ENCODE peak calls at places on chromosomes 3 and 15, in ten cellular contexts. One of them, this sample, is unnamed.

GRCh38 chr15:50181983-50182232 is at the start of gene SLC27A2:
- DNase-seq in lower leg skin: no peak
- DNase-seq in left ventricle myocardium superior: no peak
- DNase-seq in fibroblast of the conjunctiva: no peak
- DNase-seq in stimulated activated naive CD8-positive, alpha-beta T cell treated with anti-CD3 and anti-CD28 coated beads, Interleukin-15, Interleukin-2, amounts not matched to agents 100 U/mL and 50 U/mL, for 24 hours: no peak
- DNase-seq in activated CD4-positive, alpha-beta T cell treated with anti-CD3 and anti-CD28 coated beads, Interleukin-2, amount 10 ng/mL, durations not matched to agents 7 days and 5 days: no peak
- DNase-seq in head of caudate nucleus: no peak
- DNase-seq in T-cell: peak; percentile 6
- DNase-seq in kidney: no peak
- DNase-seq in NCI-H1048: no peak
- DNase-seq in this sample: no peak

GRCh38 chr15:59360896-59361295 is 11.8 kb downstream of the MYO1E start:
- DNase-seq in NCI-H1048: no peak
- DNase-seq in lower leg skin: no peak
- DNase-seq in T-cell: no peak
- DNase-seq in activated CD4-positive, alpha-beta T cell treated with anti-CD3 and anti-CD28 coated beads, Interleukin-2, amount 10 ng/mL, durations not matched to agents 7 days and 5 days: no peak
- DNase-seq in kidney: no peak
- DNase-seq in head of caudate nucleus: no peak
- DNase-seq in stimulated activated naive CD8-positive, alpha-beta T cell treated with anti-CD3 and anti-CD28 coated beads, Interleukin-15, Interleukin-2, amounts not matched to agents 100 U/mL and 50 U/mL, for 24 hours: no peak
- DNase-seq in fibroblast of the conjunctiva: no peak
- DNase-seq in left ventricle myocardium superior: no peak
- DNase-seq in this sample: no peak

GRCh38 chr3:41026394-41027177 is 172.7 kb upstream of the CTNNB1 start:
- DNase-seq in left ventricle myocardium superior: peak; percentile 70
- DNase-seq in head of caudate nucleus: peak; percentile 36
- DNase-seq in kidney: peak; percentile 82
- DNase-seq in NCI-H1048: no peak
- DNase-seq in stimulated activated naive CD8-positive, alpha-beta T cell treated with anti-CD3 and anti-CD28 coated beads, Interleukin-15, Interleukin-2, amounts not matched to agents 100 U/mL and 50 U/mL, for 24 hours: no peak
- DNase-seq in fibroblast of the conjunctiva: no peak
- DNase-seq in lower leg skin: peak; percentile 35
- DNase-seq in T-cell: no peak
- DNase-seq in activated CD4-positive, alpha-beta T cell treated with anti-CD3 and anti-CD28 coated beads, Interleukin-2, amount 10 ng/mL, durations not matched to agents 7 days and 5 days: no peak
- DNase-seq in this sample: no peak

GRCh38 chr15:101105059-101105851 is 146.6 kb downstream of the CHSY1 start:
- DNase-seq in activated CD4-positive, alpha-beta T cell treated with anti-CD3 and anti-CD28 coated beads, Interleukin-2, amount 10 ng/mL, durations not matched to agents 7 days and 5 days: no peak
- DNase-seq in lower leg skin: no peak
- DNase-seq in fibroblast of the conjunctiva: no peak
- DNase-seq in kidney: no peak
- DNase-seq in head of caudate nucleus: no peak
- DNase-seq in left ventricle myocardium superior: no peak
- DNase-seq in stimulated activated naive CD8-positive, alpha-beta T cell treated with anti-CD3 and anti-CD28 coated beads, Interleukin-15, Interleukin-2, amounts not matched to agents 100 U/mL and 50 U/mL, for 24 hours: no peak
- DNase-seq in T-cell: no peak
- DNase-seq in NCI-H1048: no peak
- DNase-seq in this sample: no peak

GRCh38 chr3:72892870-72893269 is 5.0 kb downstream of the GXYLT2 start:
- DNase-seq in stimulated activated naive CD8-positive, alpha-beta T cell treated with anti-CD3 and anti-CD28 coated beads, Interleukin-15, Interleukin-2, amounts not matched to agents 100 U/mL and 50 U/mL, for 24 hours: no peak
- DNase-seq in fibroblast of the conjunctiva: no peak
- DNase-seq in NCI-H1048: no peak
- DNase-seq in lower leg skin: no peak
- DNase-seq in head of caudate nucleus: no peak
- DNase-seq in activated CD4-positive, alpha-beta T cell treated with anti-CD3 and anti-CD28 coated beads, Interleukin-2, amount 10 ng/mL, durations not matched to agents 7 days and 5 days: no peak
- DNase-seq in T-cell: no peak
- DNase-seq in left ventricle myocardium superior: no peak
- DNase-seq in kidney: no peak
- DNase-seq in this sample: no peak

GRCh38 chr3:109098245-109098644 is 19.7 kb downstream of the MORC1 start:
- DNase-seq in activated CD4-positive, alpha-beta T cell treated with anti-CD3 and anti-CD28 coated beads, Interleukin-2, amount 10 ng/mL, durations not matched to agents 7 days and 5 days: no peak
- DNase-seq in head of caudate nucleus: no peak
- DNase-seq in left ventricle myocardium superior: no peak
- DNase-seq in lower leg skin: no peak
- DNase-seq in stimulated activated naive CD8-positive, alpha-beta T cell treated with anti-CD3 and anti-CD28 coated beads, Interleukin-15, Interleukin-2, amounts not matched to agents 100 U/mL and 50 U/mL, for 24 hours: no peak
- DNase-seq in kidney: no peak
- DNase-seq in T-cell: no peak
- DNase-seq in fibroblast of the conjunctiva: no peak
- DNase-seq in NCI-H1048: no peak
- DNase-seq in this sample: no peak

GRCh38 chr3:114809668-114810413 is 337.2 kb downstream of the ZBTB20 start:
- DNase-seq in head of caudate nucleus: no peak
- DNase-seq in fibroblast of the conjunctiva: no peak
- DNase-seq in left ventricle myocardium superior: no peak
- DNase-seq in NCI-H1048: no peak
- DNase-seq in kidney: no peak
- DNase-seq in stimulated activated naive CD8-positive, alpha-beta T cell treated with anti-CD3 and anti-CD28 coated beads, Interleukin-15, Interleukin-2, amounts not matched to agents 100 U/mL and 50 U/mL, for 24 hours: peak; percentile 14
- DNase-seq in T-cell: peak; percentile 4
- DNase-seq in activated CD4-positive, alpha-beta T cell treated with anti-CD3 and anti-CD28 coated beads, Interleukin-2, amount 10 ng/mL, durations not matched to agents 7 days and 5 days: no peak
- DNase-seq in lower leg skin: no peak
- DNase-seq in this sample: peak; percentile 75

GRCh38 chr15:72968531-72968922 is 83.7 kb upstream of the NEO1 start:
- DNase-seq in lower leg skin: no peak
- DNase-seq in left ventricle myocardium superior: peak; percentile 35
- DNase-seq in NCI-H1048: no peak
- DNase-seq in T-cell: no peak
- DNase-seq in fibroblast of the conjunctiva: no peak
- DNase-seq in stimulated activated naive CD8-positive, alpha-beta T cell treated with anti-CD3 and anti-CD28 coated beads, Interleukin-15, Interleukin-2, amounts not matched to agents 100 U/mL and 50 U/mL, for 24 hours: no peak
- DNase-seq in activated CD4-positive, alpha-beta T cell treated with anti-CD3 and anti-CD28 coated beads, Interleukin-2, amount 10 ng/mL, durations not matched to agents 7 days and 5 days: no peak
- DNase-seq in head of caudate nucleus: no peak
- DNase-seq in kidney: no peak
- DNase-seq in this sample: no peak

GRCh38 chr3:55271549-55271948 is 215.6 kb downstream of the WNT5A start:
- DNase-seq in fibroblast of the conjunctiva: no peak
- DNase-seq in NCI-H1048: no peak
- DNase-seq in activated CD4-positive, alpha-beta T cell treated with anti-CD3 and anti-CD28 coated beads, Interleukin-2, amount 10 ng/mL, durations not matched to agents 7 days and 5 days: no peak
- DNase-seq in T-cell: no peak
- DNase-seq in head of caudate nucleus: no peak
- DNase-seq in left ventricle myocardium superior: no peak
- DNase-seq in stimulated activated naive CD8-positive, alpha-beta T cell treated with anti-CD3 and anti-CD28 coated beads, Interleukin-15, Interleukin-2, amounts not matched to agents 100 U/mL and 50 U/mL, for 24 hours: no peak
- DNase-seq in kidney: no peak
- DNase-seq in lower leg skin: no peak
- DNase-seq in this sample: no peak

GRCh38 chr3:167078070-167078622 is 302.0 kb downstream of the ZBBX start:
- DNase-seq in T-cell: no peak
- DNase-seq in lower leg skin: no peak
- DNase-seq in activated CD4-positive, alpha-beta T cell treated with anti-CD3 and anti-CD28 coated beads, Interleukin-2, amount 10 ng/mL, durations not matched to agents 7 days and 5 days: no peak
- DNase-seq in left ventricle myocardium superior: no peak
- DNase-seq in kidney: no peak
- DNase-seq in fibroblast of the conjunctiva: no peak
- DNase-seq in stimulated activated naive CD8-positive, alpha-beta T cell treated with anti-CD3 and anti-CD28 coated beads, Interleukin-15, Interleukin-2, amounts not matched to agents 100 U/mL and 50 U/mL, for 24 hours: no peak
- DNase-seq in NCI-H1048: no peak
- DNase-seq in head of caudate nucleus: no peak
- DNase-seq in this sample: no peak

GRCh38 chr3:39848365-39848764 is 39.0 kb downstream of the MYRIP start:
- DNase-seq in lower leg skin: no peak
- DNase-seq in stimulated activated naive CD8-positive, alpha-beta T cell treated with anti-CD3 and anti-CD28 coated beads, Interleukin-15, Interleukin-2, amounts not matched to agents 100 U/mL and 50 U/mL, for 24 hours: no peak
- DNase-seq in fibroblast of the conjunctiva: no peak
- DNase-seq in left ventricle myocardium superior: no peak
- DNase-seq in head of caudate nucleus: no peak
- DNase-seq in T-cell: no peak
- DNase-seq in kidney: no peak
- DNase-seq in NCI-H1048: no peak
- DNase-seq in activated CD4-positive, alpha-beta T cell treated with anti-CD3 and anti-CD28 coated beads, Interleukin-2, amount 10 ng/mL, durations not matched to agents 7 days and 5 days: no peak
- DNase-seq in this sample: no peak

GRCh38 chr15:83905874-83906273 is 252.0 kb downstream of the ADAMTSL3 start:
- DNase-seq in NCI-H1048: no peak
- DNase-seq in stimulated activated naive CD8-positive, alpha-beta T cell treated with anti-CD3 and anti-CD28 coated beads, Interleukin-15, Interleukin-2, amounts not matched to agents 100 U/mL and 50 U/mL, for 24 hours: no peak
- DNase-seq in T-cell: no peak
- DNase-seq in left ventricle myocardium superior: no peak
- DNase-seq in kidney: no peak
- DNase-seq in lower leg skin: no peak
- DNase-seq in head of caudate nucleus: no peak
- DNase-seq in fibroblast of the conjunctiva: no peak
- DNase-seq in activated CD4-positive, alpha-beta T cell treated with anti-CD3 and anti-CD28 coated beads, Interleukin-2, amount 10 ng/mL, durations not matched to agents 7 days and 5 days: no peak
- DNase-seq in this sample: no peak

GRCh38 chr3:29644261-29644660 is 363.4 kb downstream of the RBMS3 start:
- DNase-seq in head of caudate nucleus: no peak
- DNase-seq in activated CD4-positive, alpha-beta T cell treated with anti-CD3 and anti-CD28 coated beads, Interleukin-2, amount 10 ng/mL, durations not matched to agents 7 days and 5 days: no peak
- DNase-seq in stimulated activated naive CD8-positive, alpha-beta T cell treated with anti-CD3 and anti-CD28 coated beads, Interleukin-15, Interleukin-2, amounts not matched to agents 100 U/mL and 50 U/mL, for 24 hours: no peak
- DNase-seq in NCI-H1048: no peak
- DNase-seq in T-cell: no peak
- DNase-seq in kidney: no peak
- DNase-seq in lower leg skin: no peak
- DNase-seq in fibroblast of the conjunctiva: peak; percentile 55
- DNase-seq in left ventricle myocardium superior: no peak
- DNase-seq in this sample: no peak

GRCh38 chr3:168165390-168166269 is 69.9 kb upstream of the GOLIM4 start:
- DNase-seq in T-cell: no peak
- DNase-seq in lower leg skin: peak; percentile 66
- DNase-seq in head of caudate nucleus: peak; percentile 78
- DNase-seq in kidney: no peak
- DNase-seq in stimulated activated naive CD8-positive, alpha-beta T cell treated with anti-CD3 and anti-CD28 coated beads, Interleukin-15, Interleukin-2, amounts not matched to agents 100 U/mL and 50 U/mL, for 24 hours: peak; percentile 47
- DNase-seq in left ventricle myocardium superior: no peak
- DNase-seq in activated CD4-positive, alpha-beta T cell treated with anti-CD3 and anti-CD28 coated beads, Interleukin-2, amount 10 ng/mL, durations not matched to agents 7 days and 5 days: peak; percentile 37
- DNase-seq in NCI-H1048: no peak
- DNase-seq in fibroblast of the conjunctiva: peak; percentile 75
- DNase-seq in this sample: peak; percentile 50

GRCh38 chr3:188296761-188297689 is 143.1 kb downstream of the LPP start:
- DNase-seq in activated CD4-positive, alpha-beta T cell treated with anti-CD3 and anti-CD28 coated beads, Interleukin-2, amount 10 ng/mL, durations not matched to agents 7 days and 5 days: no peak
- DNase-seq in stimulated activated naive CD8-positive, alpha-beta T cell treated with anti-CD3 and anti-CD28 coated beads, Interleukin-15, Interleukin-2, amounts not matched to agents 100 U/mL and 50 U/mL, for 24 hours: no peak
- DNase-seq in fibroblast of the conjunctiva: peak; percentile 56
- DNase-seq in T-cell: no peak
- DNase-seq in lower leg skin: peak; percentile 46
- DNase-seq in kidney: no peak
- DNase-seq in head of caudate nucleus: no peak
- DNase-seq in NCI-H1048: no peak
- DNase-seq in left ventricle myocardium superior: no peak
- DNase-seq in this sample: no peak

GRCh38 chr15:90001062-90001682 is at the start of gene ZNF710:
- DNase-seq in NCI-H1048: no peak
- DNase-seq in left ventricle myocardium superior: peak; percentile 71
- DNase-seq in kidney: peak; percentile 85
- DNase-seq in head of caudate nucleus: peak; percentile 66
- DNase-seq in stimulated activated naive CD8-positive, alpha-beta T cell treated with anti-CD3 and anti-CD28 coated beads, Interleukin-15, Interleukin-2, amounts not matched to agents 100 U/mL and 50 U/mL, for 24 hours: peak; percentile 46
- DNase-seq in activated CD4-positive, alpha-beta T cell treated with anti-CD3 and anti-CD28 coated beads, Interleukin-2, amount 10 ng/mL, durations not matched to agents 7 days and 5 days: peak; percentile 40
- DNase-seq in fibroblast of the conjunctiva: peak; percentile 56
- DNase-seq in T-cell: no peak
- DNase-seq in lower leg skin: no peak
- DNase-seq in this sample: peak; percentile 50

GRCh38 chr3:105812194-105812586 is 56.6 kb downstream of the CBLB start:
- DNase-seq in stimulated activated naive CD8-positive, alpha-beta T cell treated with anti-CD3 and anti-CD28 coated beads, Interleukin-15, Interleukin-2, amounts not matched to agents 100 U/mL and 50 U/mL, for 24 hours: no peak
- DNase-seq in lower leg skin: no peak
- DNase-seq in activated CD4-positive, alpha-beta T cell treated with anti-CD3 and anti-CD28 coated beads, Interleukin-2, amount 10 ng/mL, durations not matched to agents 7 days and 5 days: no peak
- DNase-seq in kidney: no peak
- DNase-seq in left ventricle myocardium superior: no peak
- DNase-seq in fibroblast of the conjunctiva: no peak
- DNase-seq in head of caudate nucleus: no peak
- DNase-seq in NCI-H1048: no peak
- DNase-seq in T-cell: no peak
- DNase-seq in this sample: no peak

GRCh38 chr15:64162478-64162868 is 349 bp downstream of the PPIB start:
- DNase-seq in stimulated activated naive CD8-positive, alpha-beta T cell treated with anti-CD3 and anti-CD28 coated beads, Interleukin-15, Interleukin-2, amounts not matched to agents 100 U/mL and 50 U/mL, for 24 hours: no peak
- DNase-seq in activated CD4-positive, alpha-beta T cell treated with anti-CD3 and anti-CD28 coated beads, Interleukin-2, amount 10 ng/mL, durations not matched to agents 7 days and 5 days: no peak
- DNase-seq in head of caudate nucleus: no peak
- DNase-seq in NCI-H1048: no peak
- DNase-seq in lower leg skin: no peak
- DNase-seq in T-cell: no peak
- DNase-seq in fibroblast of the conjunctiva: no peak
- DNase-seq in kidney: no peak
- DNase-seq in left ventricle myocardium superior: no peak
- DNase-seq in this sample: no peak

This sample was measured in immature natural killer cell.